ENCODE peak calls at places on chromosomes 6 and 20, in six cellular contexts. One of them, this sample, is unnamed.

GRCh38 chr20:51376121-51376520 is 166.4 kb downstream of the NFATC2 start:
- DNase-seq in H9: no peak
- DNase-seq in BE2C: no peak
- DNase-seq in activated B cell treated with CpG ODN at 0.5 μM for 24 hours: no peak
- DNase-seq in GM06990: no peak
- DNase-seq in RWPE1: no peak
- DNase-seq in this sample: no peak

GRCh38 chr6:1606533-1607235 is 3.0 kb upstream of the FOXC1 start:
- DNase-seq in H9: peak; percentile 80
- DNase-seq in BE2C: no peak
- DNase-seq in activated B cell treated with CpG ODN at 0.5 μM for 24 hours: no peak
- DNase-seq in GM06990: no peak
- DNase-seq in RWPE1: no peak
- DNase-seq in this sample: peak; percentile 65

GRCh38 chr6:107102414-107102805 is 12.9 kb downstream of the BEND3 start:
- DNase-seq in H9: no peak
- DNase-seq in BE2C: no peak
- DNase-seq in activated B cell treated with CpG ODN at 0.5 μM for 24 hours: no peak
- DNase-seq in GM06990: no peak
- DNase-seq in RWPE1: no peak
- DNase-seq in this sample: no peak

GRCh38 chr20:610130-611046 is at the start of gene TCF15:
- DNase-seq in H9: peak; percentile 72
- DNase-seq in BE2C: peak; percentile 75
- DNase-seq in activated B cell treated with CpG ODN at 0.5 μM for 24 hours: no peak
- DNase-seq in GM06990: peak; percentile 79
- DNase-seq in RWPE1: peak; percentile 91
- DNase-seq in this sample: peak; percentile 84

GRCh38 chr20:23065438-23066201 is 16.1 kb upstream of the THBD start:
- DNase-seq in H9: no peak
- DNase-seq in BE2C: no peak
- DNase-seq in activated B cell treated with CpG ODN at 0.5 μM for 24 hours: no peak
- DNase-seq in GM06990: no peak
- DNase-seq in RWPE1: no peak
- DNase-seq in this sample: no peak

GRCh38 chr6:3805448-3806123 is 43.6 kb upstream of the FAM50B start:
- DNase-seq in H9: no peak
- DNase-seq in BE2C: no peak
- DNase-seq in activated B cell treated with CpG ODN at 0.5 μM for 24 hours: no peak
- DNase-seq in GM06990: no peak
- DNase-seq in RWPE1: no peak
- DNase-seq in this sample: no peak

GRCh38 chr6:130708338-130708737 is 118.9 kb upstream of the SMLR1 start:
- DNase-seq in H9: no peak
- DNase-seq in BE2C: no peak
- DNase-seq in activated B cell treated with CpG ODN at 0.5 μM for 24 hours: no peak
- DNase-seq in GM06990: no peak
- DNase-seq in RWPE1: no peak
- DNase-seq in this sample: no peak

GRCh38 chr6:138292482-138292881 is 74.2 kb upstream of the PBOV1 start:
- DNase-seq in H9: no peak
- DNase-seq in BE2C: no peak
- DNase-seq in activated B cell treated with CpG ODN at 0.5 μM for 24 hours: no peak
- DNase-seq in GM06990: no peak
- DNase-seq in RWPE1: no peak
- DNase-seq in this sample: no peak

GRCh38 chr6:110534731-110535164 is 58.3 kb upstream of the SLC22A16 start:
- DNase-seq in H9: no peak
- DNase-seq in BE2C: peak; percentile 36
- DNase-seq in activated B cell treated with CpG ODN at 0.5 μM for 24 hours: no peak
- DNase-seq in GM06990: no peak
- DNase-seq in RWPE1: no peak
- DNase-seq in this sample: no peak

GRCh38 chr6:18277181-18278006 is 13.1 kb upstream of the DEK start:
- DNase-seq in H9: peak; percentile 51
- DNase-seq in BE2C: no peak
- DNase-seq in activated B cell treated with CpG ODN at 0.5 μM for 24 hours: no peak
- DNase-seq in GM06990: no peak
- DNase-seq in RWPE1: no peak
- DNase-seq in this sample: peak; percentile 30

GRCh38 chr6:167523426-167523825 is 198.5 kb downstream of the TTLL2 start:
- DNase-seq in H9: no peak
- DNase-seq in BE2C: no peak
- DNase-seq in activated B cell treated with CpG ODN at 0.5 μM for 24 hours: no peak
- DNase-seq in GM06990: no peak
- DNase-seq in RWPE1: no peak
- DNase-seq in this sample: no peak

GRCh38 chr20:61454053-61454452 is 202.0 kb downstream of the CDH4 start:
- DNase-seq in H9: no peak
- DNase-seq in BE2C: no peak
- DNase-seq in activated B cell treated with CpG ODN at 0.5 μM for 24 hours: no peak
- DNase-seq in GM06990: no peak
- DNase-seq in RWPE1: no peak
- DNase-seq in this sample: no peak

GRCh38 chr6:101608724-101609123 is 215.2 kb downstream of the GRIK2 start:
- DNase-seq in H9: no peak
- DNase-seq in BE2C: no peak
- DNase-seq in activated B cell treated with CpG ODN at 0.5 μM for 24 hours: no peak
- DNase-seq in GM06990: no peak
- DNase-seq in RWPE1: no peak
- DNase-seq in this sample: no peak

GRCh38 chr20:32634041-32634805 is 39.5 kb downstream of the C20orf203 start:
- DNase-seq in H9: no peak
- DNase-seq in BE2C: no peak
- DNase-seq in activated B cell treated with CpG ODN at 0.5 μM for 24 hours: no peak
- DNase-seq in GM06990: no peak
- DNase-seq in RWPE1: no peak
- DNase-seq in this sample: no peak

GRCh38 chr20:62818592-62819493 is 2.0 kb downstream of the COL9A3 start:
- DNase-seq in H9: no peak
- DNase-seq in BE2C: peak; percentile 94
- DNase-seq in activated B cell treated with CpG ODN at 0.5 μM for 24 hours: no peak
- DNase-seq in GM06990: no peak
- DNase-seq in RWPE1: peak; percentile 88
- DNase-seq in this sample: peak; percentile 66

GRCh38 chr6:26322645-26323482 is 42.1 kb upstream of the BTN3A2 start:
- DNase-seq in H9: peak; percentile 57
- DNase-seq in BE2C: peak; percentile 77
- DNase-seq in activated B cell treated with CpG ODN at 0.5 μM for 24 hours: no peak
- DNase-seq in GM06990: peak; percentile 81
- DNase-seq in RWPE1: no peak
- DNase-seq in this sample: no peak

GRCh38 chr6:159109391-159109790 is 59.8 kb upstream of the FNDC1 start:
- DNase-seq in H9: no peak
- DNase-seq in BE2C: no peak
- DNase-seq in activated B cell treated with CpG ODN at 0.5 μM for 24 hours: no peak
- DNase-seq in GM06990: no peak
- DNase-seq in RWPE1: no peak
- DNase-seq in this sample: no peak

GRCh38 chr20:5041433-5041832 is 40.1 kb upstream of the SLC23A2 start:
- DNase-seq in H9: peak; percentile 43
- DNase-seq in BE2C: peak; percentile 10
- DNase-seq in activated B cell treated with CpG ODN at 0.5 μM for 24 hours: no peak
- DNase-seq in GM06990: peak; percentile 10
- DNase-seq in RWPE1: no peak
- DNase-seq in this sample: no peak

GRCh38 chr20:26276811-26277210 is 580.2 kb upstream of the ZNF337 start:
- DNase-seq in H9: peak; percentile 40
- DNase-seq in BE2C: peak; percentile 70
- DNase-seq in activated B cell treated with CpG ODN at 0.5 μM for 24 hours: no peak
- DNase-seq in GM06990: no peak
- DNase-seq in RWPE1: no peak
- DNase-seq in this sample: peak; percentile 65

GRCh38 chr6:120908767-120909166 is 425.5 kb downstream of the TBC1D32 start:
- DNase-seq in H9: no peak
- DNase-seq in BE2C: no peak
- DNase-seq in activated B cell treated with CpG ODN at 0.5 μM for 24 hours: no peak
- DNase-seq in GM06990: no peak
- DNase-seq in RWPE1: no peak
- DNase-seq in this sample: no peak

GRCh38 chr6:120899932-120900331 is 434.3 kb downstream of the TBC1D32 start:
- DNase-seq in H9: no peak
- DNase-seq in BE2C: no peak
- DNase-seq in activated B cell treated with CpG ODN at 0.5 μM for 24 hours: no peak
- DNase-seq in GM06990: peak; percentile 15
- DNase-seq in RWPE1: no peak
- DNase-seq in this sample: no peak

DNA sequence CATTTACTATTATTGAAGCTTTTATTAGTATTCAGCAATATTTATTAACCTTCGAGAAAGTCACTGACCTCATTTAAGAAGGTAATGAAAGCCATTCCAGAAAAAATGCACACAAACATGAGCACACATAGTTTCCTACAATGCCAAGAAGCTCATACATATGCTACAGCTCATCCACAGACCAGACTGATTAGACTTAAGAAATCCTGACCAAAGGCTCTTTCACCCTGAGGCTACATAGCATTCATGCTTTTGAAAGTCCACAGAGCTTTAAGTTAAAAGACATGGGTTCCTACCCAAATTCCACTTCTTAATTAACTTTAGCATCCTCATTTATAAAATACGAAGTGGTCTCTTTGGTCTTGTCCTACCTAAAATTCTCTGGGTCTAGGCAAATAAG is 430.4 kb downstream of the TBC1D32 start:
- DNase-seq in H9: no peak
- DNase-seq in BE2C: no peak
- DNase-seq in activated B cell treated with CpG ODN at 0.5 μM for 24 hours: no peak
- DNase-seq in GM06990: no peak
- DNase-seq in RWPE1: no peak
- DNase-seq in this sample: no peak
- TF ChIP-seq CTCF in H9: no peak
- TF ChIP-seq CTCF in BE2C: no peak
- TF ChIP-seq CTCF in activated B cell treated with CpG ODN at 0.5 μM for 24 hours: no peak
- TF ChIP-seq CTCF in GM06990: no peak
- TF ChIP-seq CTCF in RWPE1: no peak
- TF ChIP-seq CTCF in this sample: no peak

DNA sequence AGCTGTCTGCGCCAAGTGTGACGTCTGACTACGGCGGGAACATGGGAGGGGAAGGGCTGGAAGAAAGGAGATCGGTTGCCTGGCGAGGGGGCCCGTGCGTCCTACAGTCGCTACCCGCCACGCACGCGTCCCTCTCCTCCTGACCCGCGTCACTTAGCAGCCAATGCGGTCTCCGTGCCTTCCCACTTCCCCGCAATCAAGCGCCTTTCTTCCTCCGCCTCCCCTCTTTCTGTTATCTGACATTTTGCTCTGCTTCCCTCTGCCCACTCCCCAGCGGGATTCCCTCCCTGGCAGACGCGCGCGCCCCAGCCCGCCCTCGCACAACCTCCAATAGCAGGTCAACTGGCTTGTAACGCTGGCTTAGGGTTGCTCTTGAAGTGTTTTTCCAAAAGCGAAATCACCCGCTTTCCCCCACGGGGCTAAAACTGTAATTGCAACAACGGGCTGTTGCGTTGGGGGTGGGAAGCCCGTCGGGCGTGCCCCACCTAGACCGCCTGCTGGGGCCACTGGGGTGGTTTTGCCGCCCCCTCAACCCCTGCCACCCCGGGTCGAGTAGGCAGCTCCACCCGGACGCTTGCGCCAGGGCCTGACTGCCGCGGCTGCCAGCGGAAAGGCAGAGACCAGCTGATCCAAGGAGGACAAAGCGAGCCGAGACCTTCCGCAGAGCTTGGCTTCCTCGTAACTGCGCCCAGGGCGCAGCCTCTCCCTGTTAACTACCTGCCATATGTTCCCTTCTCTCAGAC is 6.2 kb upstream of the SOX4 start:
- DNase-seq in H9: peak; percentile 75
- DNase-seq in BE2C: peak; percentile 76
- DNase-seq in activated B cell treated with CpG ODN at 0.5 μM for 24 hours: peak; percentile 40
- DNase-seq in GM06990: peak; percentile 82
- DNase-seq in RWPE1: peak; percentile 31
- DNase-seq in this sample: peak; percentile 79
- TF ChIP-seq CTCF in H9: peak; percentile 28
- TF ChIP-seq CTCF in BE2C: peak; percentile 20
- TF ChIP-seq CTCF in activated B cell treated with CpG ODN at 0.5 μM for 24 hours: no peak
- TF ChIP-seq CTCF in GM06990: peak; percentile 28
- TF ChIP-seq CTCF in RWPE1: no peak
- TF ChIP-seq CTCF in this sample: peak; percentile 41

DNA sequence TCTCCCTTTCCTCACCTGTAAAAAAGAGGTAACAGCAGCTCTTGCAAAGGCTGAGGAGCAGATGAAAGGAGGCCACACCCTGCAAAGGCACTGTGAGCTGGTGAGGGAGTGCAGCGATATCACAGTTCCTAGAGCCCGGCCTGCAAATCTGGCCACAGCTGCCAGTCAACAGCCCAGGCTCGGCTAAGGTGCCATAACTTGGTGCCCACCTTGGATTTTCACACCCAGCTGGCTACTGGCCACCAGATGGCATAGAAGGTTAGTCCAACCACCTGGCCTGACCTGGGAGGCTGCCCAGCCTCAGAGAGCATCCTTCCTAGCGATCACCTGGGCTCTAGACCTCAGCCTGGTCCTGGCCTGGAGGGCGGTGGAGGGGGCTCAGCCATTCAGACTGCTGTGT is 46.8 kb downstream of the KCNB1 start:
- DNase-seq in H9: peak; percentile 42
- DNase-seq in BE2C: no peak
- DNase-seq in activated B cell treated with CpG ODN at 0.5 μM for 24 hours: no peak
- DNase-seq in GM06990: no peak
- DNase-seq in RWPE1: no peak
- DNase-seq in this sample: no peak
- TF ChIP-seq CTCF in H9: peak; percentile 36
- TF ChIP-seq CTCF in BE2C: no peak
- TF ChIP-seq CTCF in activated B cell treated with CpG ODN at 0.5 μM for 24 hours: no peak
- TF ChIP-seq CTCF in GM06990: no peak
- TF ChIP-seq CTCF in RWPE1: no peak
- TF ChIP-seq CTCF in this sample: no peak

DNA sequence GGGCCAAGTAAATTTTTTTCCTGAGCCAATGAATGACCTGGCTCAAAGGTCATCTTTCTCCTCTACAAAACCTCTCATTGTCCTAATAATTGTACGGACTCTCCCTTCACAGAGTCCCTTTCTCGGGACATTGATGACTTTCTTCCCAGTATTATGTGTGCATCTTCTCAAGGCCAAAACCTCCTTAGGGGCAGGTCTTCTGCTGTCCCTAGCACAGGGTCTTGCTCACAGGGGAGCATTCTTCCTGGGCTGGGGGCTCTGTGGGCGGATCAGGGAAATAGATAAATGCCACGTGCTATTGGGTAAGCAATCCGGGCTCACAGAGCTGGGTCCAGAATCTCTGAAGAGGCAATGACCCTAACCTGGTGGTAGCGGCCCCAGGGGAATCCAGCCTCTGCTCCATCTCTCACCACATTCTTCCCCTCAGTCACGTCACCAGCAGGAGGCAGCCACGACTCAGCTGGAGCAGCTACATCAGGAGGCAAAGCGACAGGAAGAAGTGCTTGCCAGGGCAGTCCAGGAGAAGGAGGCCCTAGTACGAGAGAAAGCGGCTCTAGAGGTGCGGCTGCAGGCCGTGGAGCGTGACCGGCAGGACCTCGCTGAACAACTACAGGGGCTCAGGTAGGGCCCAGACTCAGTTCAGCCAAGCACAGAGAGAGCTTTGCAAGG is 23.5 kb downstream of the CEP250 start:
- DNase-seq in H9: peak; percentile 60
- DNase-seq in BE2C: peak; percentile 42
- DNase-seq in activated B cell treated with CpG ODN at 0.5 μM for 24 hours: no peak
- DNase-seq in GM06990: no peak
- DNase-seq in RWPE1: no peak
- DNase-seq in this sample: peak; percentile 55
- TF ChIP-seq CTCF in H9: peak; percentile 45
- TF ChIP-seq CTCF in BE2C: peak; percentile 36
- TF ChIP-seq CTCF in activated B cell treated with CpG ODN at 0.5 μM for 24 hours: no peak
- TF ChIP-seq CTCF in GM06990: peak; percentile 49
- TF ChIP-seq CTCF in RWPE1: no peak
- TF ChIP-seq CTCF in this sample: no peak

This sample was measured in glutamatergic neuron.